ENCODE peak calls at places on chromosomes 6 and 20, in seven cellular contexts. S is NCI-H146; B is nephron progenitor cell; X is iris pigment epithelial cell; W is HepG2; Y is KBM-7; I is CD8-positive, alpha-beta memory T cell. C is an unnamed sample.

GRCh38 chr6:137353346-137353745 is 134.2 kb upstream of the IFNGR1 start:
- DNase-seq in S (no peak), B (no peak), X (peak; percentile 17), W (no peak), Y (peak; percentile 50), I (no peak), C (no peak)

GRCh38 chr6:26025047-26025893 is 62.0 kb upstream of the HFE start:
- DNase-seq in S (no peak), B (no peak), X (peak; percentile 90), W (peak; percentile 63), Y (no peak), I (no peak), C (no peak)

GRCh38 chr6:115894426-115894992 is 166.2 kb downstream of the FRK start:
- DNase-seq in S (no peak), B (no peak), X (no peak), W (no peak), Y (no peak), I (no peak), C (no peak)

GRCh38 chr6:4459032-4459431 is 317.2 kb upstream of the CDYL start:
- DNase-seq in S (no peak), B (no peak), X (peak; percentile 89), W (peak; percentile 35), Y (no peak), I (no peak), C (no peak)

GRCh38 chr6:41730531-41731436 is 4.6 kb downstream of the TFEB start:
- DNase-seq in S (peak; percentile 22), B (no peak), X (peak; percentile 38), W (no peak), Y (no peak), I (no peak), C (no peak)

GRCh38 chr6:108952776-108953486 is 104.7 kb downstream of the ARMC2 start:
- DNase-seq in S (no peak), B (no peak), X (no peak), W (no peak), Y (no peak), I (no peak), C (no peak)

GRCh38 chr6:16486661-16487060 is 248.3 kb downstream of the GMPR start:
- DNase-seq in S (no peak), B (no peak), X (no peak), W (no peak), Y (no peak), I (peak; percentile 83), C (no peak)

GRCh38 chr6:30747300-30747687 is 2.9 kb upstream of the IER3 start:
- DNase-seq in S (no peak), B (no peak), X (no peak), W (peak; percentile 61), Y (no peak), I (no peak), C (no peak)

GRCh38 chr6:163387317-163387716 is 27.2 kb upstream of the QKI start:
- DNase-seq in S (no peak), B (no peak), X (no peak), W (no peak), Y (no peak), I (no peak), C (no peak)

GRCh38 chr6:21281366-21281765 is 312.2 kb upstream of the SOX4 start:
- DNase-seq in S (no peak), B (no peak), X (no peak), W (no peak), Y (no peak), I (no peak), C (no peak)

GRCh38 chr6:119241124-119241491 is 108.5 kb downstream of the MAN1A1 start:
- DNase-seq in S (no peak), B (no peak), X (peak; percentile 44), W (peak; percentile 31), Y (no peak), I (no peak), C (no peak)

GRCh38 chr6:108250240-108250866 is 10.5 kb downstream of the SNX3 start:
- DNase-seq in S (no peak), B (no peak), X (peak; percentile 47), W (no peak), Y (peak; percentile 75), I (no peak), C (no peak)

GRCh38 chr20:38939686-38940085 is 13.5 kb downstream of the FAM83D start:
- DNase-seq in S (no peak), B (no peak), X (no peak), W (no peak), Y (no peak), I (no peak), C (no peak)

GRCh38 chr6:166541366-166541765 is 45.1 kb downstream of the RAMACL start:
- DNase-seq in S (no peak), B (no peak), X (no peak), W (no peak), Y (no peak), I (no peak), C (no peak)

GRCh38 chr20:54477134-54477533 is 1.7 kb downstream of the DOK5 start:
- DNase-seq in S (no peak), B (no peak), X (no peak), W (no peak), Y (no peak), I (no peak), C (no peak)

GRCh38 chr6:3211681-3212080 is 15.8 kb downstream of the TUBB2B start:
- DNase-seq in S (no peak), B (no peak), X (no peak), W (no peak), Y (no peak), I (no peak), C (no peak)

GRCh38 chr20:61558726-61559125 is 306.7 kb downstream of the CDH4 start:
- DNase-seq in S (no peak), B (no peak), X (peak; percentile 43), W (no peak), Y (no peak), I (no peak), C (no peak)

GRCh38 chr6:33700391-33701050 is 11.0 kb downstream of the UQCC2 start:
- DNase-seq in S (peak; percentile 29), B (peak; percentile 77), X (peak; percentile 66), W (peak; percentile 58), Y (peak; percentile 74), I (peak; percentile 77), C (peak; percentile 78)

GRCh38 chr20:25315418-25316210 is 67.7 kb downstream of the PYGB start:
- DNase-seq in S (no peak), B (no peak), X (peak; percentile 78), W (no peak), Y (no peak), I (no peak), C (no peak)

GRCh38 chr6:165702669-165703068 is 39.6 kb upstream of the PDE10A start:
- DNase-seq in S (no peak), B (no peak), X (no peak), W (no peak), Y (no peak), I (no peak), C (no peak)

GRCh38 chr6:132525866-132526265 is 12.2 kb upstream of the TAAR9 start:
- DNase-seq in S (no peak), B (no peak), X (no peak), W (no peak), Y (no peak), I (no peak), C (no peak)

GRCh38 chr6:86715676-86716075 is 221.7 kb upstream of the HTR1E start:
- DNase-seq in S (no peak), B (no peak), X (peak; percentile 39), W (no peak), Y (no peak), I (no peak), C (no peak)

GRCh38 chr6:96032646-96033045 is 16.9 kb downstream of the FUT9 start:
- DNase-seq in S (peak; percentile 60), B (no peak), X (no peak), W (no peak), Y (no peak), I (no peak), C (no peak)

GRCh38 chr6:33199687-33200233 is 705 bp downstream of the RXRB start:
- DNase-seq in S (peak; percentile 82), B (no peak), X (peak; percentile 46), W (peak; percentile 88), Y (no peak), I (no peak), C (no peak)

GRCh38 chr20:35040646-35041045 is 52.0 kb downstream of the TRPC4AP start:
- DNase-seq in S (no peak), B (peak; percentile 6), X (no peak), W (no peak), Y (no peak), I (no peak), C (no peak)

GRCh38 chr20:23138682-23139081 is 52.6 kb upstream of the CD93 start:
- DNase-seq in S (no peak), B (no peak), X (no peak), W (no peak), Y (no peak), I (no peak), C (no peak)

GRCh38 chr6:90098025-90098474 is 198.6 kb downstream of the BACH2 start:
- DNase-seq in S (no peak), B (no peak), X (peak; percentile 95), W (no peak), Y (no peak), I (no peak), C (no peak)

C was measured in ecto neural progenitor cell.